ENCODE peak calls at places on chromosomes 5 and 9, in six cellular contexts. P is activated CD4-positive, alpha-beta memory T cell treated with anti-CD3 and anti-CD28 coated beads, Interleukin-2, amount 10 ng/mL, durations not matched to agents 7 days and 5 days; I is hippocampal formation; X is PC-3; L is activated gamma-delta T cell treated with Interleukin-2 at 50 U/mL for 16 hours; J is stimulated activated CD4-positive, alpha-beta T cell treated with anti-CD3 and anti-CD28 coated beads, Interleukin-1b, Interleukin-23, amount 100 ng/mL, for 4 hours. B is an unnamed sample.

GRCh38 chr9:122218070-122218884 is 10.5 kb downstream of the LHX6 start:
- DNase-seq in P (no peak), I (no peak), X (peak; percentile 53), L (no peak), J (no peak), B (peak; percentile 32)

GRCh38 chr9:108850293-108850897 is 5.4 kb downstream of the ACTL7B start:
- DNase-seq in P (no peak), I (no peak), X (peak; percentile 50), L (no peak), J (no peak), B (peak; percentile 44)

GRCh38 chr5:58940446-58940845 is 357.6 kb downstream of the RAB3C start:
- DNase-seq in P (no peak), I (no peak), X (no peak), L (no peak), J (no peak), B (no peak)

GRCh38 chr9:71514344-71514975 is 253.9 kb downstream of the CEMIP2 start:
- DNase-seq in P (no peak), I (no peak), X (no peak), L (no peak), J (no peak), B (no peak)

GRCh38 chr9:132094314-132094791 is 14.7 kb upstream of the MED27 start:
- DNase-seq in P (no peak), I (no peak), X (peak; percentile 79), L (no peak), J (no peak), B (peak; percentile 89)

GRCh38 chr5:136907371-136907770 is 542.0 kb upstream of the TRPC7 start:
- DNase-seq in P (no peak), I (no peak), X (no peak), L (no peak), J (no peak), B (no peak)

GRCh38 chr5:132012385-132013005 is 1.0 kb upstream of the ACSL6 start:
- DNase-seq in P (peak; percentile 21), I (no peak), X (peak; percentile 22), L (peak; percentile 14), J (no peak), B (peak; percentile 50)

GRCh38 chr9:136875155-136875554 is 9.0 kb upstream of the EDF1 start:
- DNase-seq in P (no peak), I (no peak), X (no peak), L (no peak), J (no peak), B (no peak)

GRCh38 chr9:37156781-37157356 is 36.5 kb downstream of the ZCCHC7 start:
- DNase-seq in P (no peak), I (no peak), X (peak; percentile 36), L (no peak), J (no peak), B (peak; percentile 69)

GRCh38 chr9:137429974-137430722 is 7.0 kb downstream of the NOXA1 start:
- DNase-seq in P (no peak), I (no peak), X (peak; percentile 40), L (no peak), J (no peak), B (no peak)

GRCh38 chr5:71576241-71576640 is 10.9 kb upstream of the MCCC2 start:
- DNase-seq in P (no peak), I (no peak), X (no peak), L (no peak), J (no peak), B (peak; percentile 23)

GRCh38 chr5:79396265-79396664 is 117.7 kb downstream of the HOMER1 start:
- DNase-seq in P (no peak), I (no peak), X (no peak), L (no peak), J (no peak), B (peak; percentile 46)

GRCh38 chr5:145510324-145510723 is 324.8 kb downstream of the PRELID2 start:
- DNase-seq in P (no peak), I (no peak), X (no peak), L (no peak), J (no peak), B (no peak)

GRCh38 chr9:88539246-88539645 is 4.3 kb downstream of the NXNL2 start:
- DNase-seq in P (no peak), I (no peak), X (no peak), L (no peak), J (no peak), B (no peak)

GRCh38 chr5:72296251-72296650 is 23.8 kb downstream of the MRPS27 start:
- DNase-seq in P (no peak), I (no peak), X (no peak), L (no peak), J (no peak), B (no peak)

GRCh38 chr5:58582411-58583393 is at the start of gene RAB3C:
- DNase-seq in P (peak; percentile 68), I (peak; percentile 88), X (peak; percentile 72), L (no peak), J (no peak), B (peak; percentile 90)

GRCh38 chr5:177018341-177018740 is 4.2 kb upstream of the ZNF346 start:
- DNase-seq in P (no peak), I (no peak), X (no peak), L (no peak), J (no peak), B (no peak)

B was measured in ELR.